ENCODE peak calls at places on chromosomes 11 and 22, in four cellular contexts. V is uterus, X is neuronal stem cell, B is cardiac muscle cell. W is an unnamed sample.

GRCh38 chr22:30144391-30144790 is 64.1 kb downstream of the HORMAD2 start:
- DNase-seq in B (no peak), V (no peak), X (no peak), W (no peak)

GRCh38 chr11:110087820-110088534 is 5.2 kb upstream of the ZC3H12C start:
- DNase-seq in X (no peak), B (no peak), V (no peak), W (peak; percentile 28)

GRCh38 chr11:106076421-106076922 is 675 bp downstream of the KBTBD3 start:
- DNase-seq in X (no peak), V (peak; percentile 17), B (peak; percentile 34), W (peak; percentile 4)

GRCh38 chr22:40294696-40295095 is 51.6 kb upstream of the ADSL start:
- DNase-seq in B (no peak), V (no peak), X (no peak), W (no peak)

GRCh38 chr11:130782361-130783221 is 133.7 kb downstream of the SNX19 start:
- DNase-seq in X (no peak), B (no peak), V (no peak), W (peak; percentile 66)

GRCh38 chr11:128040603-128041002 is 546.8 kb downstream of the ETS1 start:
- DNase-seq in X (no peak), V (no peak), B (no peak), W (no peak)

GRCh38 chr22:40030026-40030756 is 35.4 kb downstream of the FAM83F start:
- DNase-seq in V (no peak), B (no peak), X (no peak), W (no peak)

GRCh38 chr11:31974737-31975136 is 116.1 kb upstream of the RCN1 start:
- DNase-seq in V (no peak), X (no peak), B (no peak), W (no peak)

GRCh38 chr22:42067706-42068350 is 2.8 kb downstream of the NAGA start:
- DNase-seq in X (no peak), V (no peak), B (no peak), W (no peak)

GRCh38 chr11:62665630-62666258 is 632 bp downstream of the CSKMT start:
- DNase-seq in X (peak; percentile 43), B (peak; percentile 78), V (peak; percentile 59), W (no peak)

GRCh38 chr11:72759468-72759867 is 7.3 kb upstream of the ARAP1 start:
- DNase-seq in B (no peak), V (no peak), X (no peak), W (no peak)

GRCh38 chr11:96875772-96876171 is 486.0 kb downstream of the JRKL start:
- DNase-seq in V (no peak), B (no peak), X (no peak), W (no peak)

GRCh38 chr11:132187814-132188213 is 817.4 kb downstream of the NTM start:
- DNase-seq in B (no peak), V (no peak), X (no peak), W (no peak)

GRCh38 chr11:127766734-127767133 is 766.2 kb upstream of the KIRREL3 start:
- DNase-seq in X (no peak), V (no peak), B (no peak), W (no peak)

GRCh38 chr11:118398797-118399564 is 2.4 kb upstream of the ATP5MG start:
- DNase-seq in V (no peak), B (no peak), X (no peak), W (no peak)

GRCh38 chr11:86802601-86803051 is 2.3 kb downstream of the PRSS23 start:
- DNase-seq in V (no peak), B (peak; percentile 60), X (no peak), W (peak; percentile 39)

GRCh38 chr22:50728523-50728931 is 9.5 kb upstream of the ACR start:
- DNase-seq in V (no peak), X (no peak), B (no peak), W (no peak)

GRCh38 chr22:44358723-44359440 is 46.1 kb upstream of the SHISAL1 start:
- DNase-seq in B (no peak), X (no peak), V (peak; percentile 29), W (no peak)

GRCh38 chr11:130211781-130212401 is 52.3 kb downstream of the ST14 start:
- DNase-seq in B (no peak), X (no peak), V (no peak), W (no peak)

GRCh38 chr11:116930177-116930576 is 92.8 kb upstream of the APOA1 start:
- DNase-seq in B (peak; percentile 30), X (no peak), V (no peak), W (no peak)

GRCh38 chr11:119419834-119420492 is 3.0 kb downstream of the THY1 start:
- DNase-seq in V (no peak), X (no peak), B (no peak), W (no peak)

GRCh38 chr11:110367571-110367970 is 62.2 kb upstream of the FDX1 start:
- DNase-seq in X (no peak), V (no peak), B (no peak), W (no peak)

GRCh38 chr11:12248330-12248729 is 129.0 kb upstream of the PARVA start:
- DNase-seq in B (no peak), V (peak; percentile 69), X (no peak), W (no peak)

GRCh38 chr22:45960477-45961386 is 16.2 kb downstream of the WNT7B start:
- DNase-seq in X (no peak), V (no peak), B (no peak), W (no peak)

GRCh38 chr11:46343520-46343919 is 3.7 kb upstream of the DGKZ start:
- DNase-seq in V (no peak), B (no peak), X (no peak), W (no peak)

GRCh38 chr22:36344106-36344827 is 43.5 kb downstream of the MYH9 start:
- DNase-seq in X (no peak), B (no peak), V (no peak), W (no peak)

GRCh38 chr11:6251120-6251733 is 8.4 kb upstream of the CCKBR start:
- DNase-seq in X (peak; percentile 68), V (peak; percentile 62), B (peak; percentile 79), W (peak; percentile 51)

GRCh38 chr11:123195182-123196059 is at the start of gene CLMP:
- DNase-seq in V (peak; percentile 84), X (no peak), B (peak; percentile 35), W (peak; percentile 45)

GRCh38 chr22:28014141-28015055 is 95.3 kb upstream of the PITPNB start:
- DNase-seq in B (no peak), V (no peak), X (peak; percentile 46), W (no peak)

GRCh38 chr11:44943118-44943517 is 7.6 kb downstream of the TP53I11 start:
- DNase-seq in X (no peak), B (no peak), V (no peak), W (no peak)
- H3K4me1 ChIP-seq in X (peaks cover 48% of the 10 kb centered on the region), B (peaks cover 13% of the 10 kb centered on the region), V (peaks cover 2% of the 10 kb centered on the region), W (no peaks in the 10 kb centered on the region)

GRCh38 chr11:33697997-33698396 is 2.6 kb downstream of the C11orf91 start:
- DNase-seq in B (no peak), X (no peak), V (no peak), W (no peak)
- H3K4me1 ChIP-seq in B (peaks cover 5% of the 10 kb centered on the region), X (peaks cover 13% of the 10 kb centered on the region), V (no peaks in the 10 kb centered on the region), W (peaks cover 48% of the 10 kb centered on the region)

DNA sequence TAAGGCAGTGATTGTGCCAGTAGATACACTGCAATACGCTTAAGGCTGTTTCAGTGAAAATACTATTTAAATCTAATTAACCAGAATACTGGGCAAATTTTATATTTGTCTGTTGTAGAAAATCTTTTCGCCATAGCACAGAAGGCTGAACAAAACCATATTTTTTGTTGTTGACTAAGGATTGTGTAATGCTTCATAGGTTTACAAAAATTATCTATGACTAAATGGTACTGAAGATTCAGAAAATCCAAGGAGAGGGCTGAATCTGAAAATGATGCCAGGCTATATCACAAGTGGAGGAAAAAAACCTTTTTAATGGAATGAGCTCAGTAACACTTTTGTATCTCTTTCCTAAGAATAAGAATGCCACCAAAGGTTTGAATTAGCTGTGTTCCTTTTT is 2.8 kb downstream of the ATL3 start:
- DNase-seq in X (no peak), B (no peak), V (no peak), W (no peak)
- H3K4me1 ChIP-seq in X (no peaks in the 10 kb centered on the region), B (peaks cover 13% of the 10 kb centered on the region), V (no peaks in the 10 kb centered on the region), W (peaks cover 62% of the 10 kb centered on the region)

DNA sequence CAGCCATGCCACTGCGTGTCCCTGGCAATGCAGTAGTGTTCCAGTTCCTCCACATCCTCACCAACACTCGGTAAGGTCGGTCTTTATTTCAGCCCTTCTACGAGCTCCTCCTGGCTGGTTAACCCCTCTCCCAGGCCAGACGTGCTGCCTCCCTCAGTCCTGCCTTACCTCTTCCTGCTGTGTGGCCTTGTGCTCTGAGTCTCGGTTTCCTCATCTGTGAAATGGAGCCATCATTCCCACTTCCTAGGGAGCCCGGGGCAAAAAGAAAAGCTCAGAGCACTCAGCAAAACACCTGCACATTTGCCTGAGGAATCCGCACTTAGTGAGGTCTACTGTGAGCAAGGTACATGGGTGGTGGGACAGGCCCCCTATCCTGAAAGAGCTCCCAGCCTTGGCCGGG is 9.8 kb downstream of the TP53I11 start:
- DNase-seq in V (no peak), X (no peak), B (no peak), W (no peak)
- H3K4me1 ChIP-seq in V (peaks cover under 1% of the 10 kb centered on the region), X (peaks cover 35% of the 10 kb centered on the region), B (peaks cover 13% of the 10 kb centered on the region), W (no peaks in the 10 kb centered on the region)